ENCODE peak calls at places on chromosomes 7 and 10, in seven cellular contexts. One of them, this sample, is unnamed.
A peak's percentile ranks its signal among the peaks of the same experiment; 100 is the strongest.

GRCh38 chr7:146116452-146117219 is at the start of gene CNTNAP2:
- DNase-seq in renal cortical epithelial cell: no peak
- DNase-seq in stimulated activated CD4-positive, alpha-beta T cell treated with anti-CD3 and anti-CD28 coated beads, TNF-alpha, amount 100 ng/mL, for 4 hours: no peak
- DNase-seq in activated CD4-positive, alpha-beta T cell treated with anti-CD3 and anti-CD28 coated beads, Interleukin-2, amount 50 U/mL, for 24 hours: no peak
- DNase-seq in NCI-H1092: peak; percentile 79
- DNase-seq in NAMALWA: no peak
- DNase-seq in HTR-8/SVneo: no peak
- DNase-seq in this sample: no peak

GRCh38 chr7:15921576-15921975 is 235.1 kb upstream of the MEOX2 start:
- DNase-seq in stimulated activated CD4-positive, alpha-beta T cell treated with anti-CD3 and anti-CD28 coated beads, TNF-alpha, amount 100 ng/mL, for 4 hours: no peak
- DNase-seq in NCI-H1092: no peak
- DNase-seq in activated CD4-positive, alpha-beta T cell treated with anti-CD3 and anti-CD28 coated beads, Interleukin-2, amount 50 U/mL, for 24 hours: no peak
- DNase-seq in renal cortical epithelial cell: peak; percentile 6
- DNase-seq in HTR-8/SVneo: peak; percentile 13
- DNase-seq in NAMALWA: no peak
- DNase-seq in this sample: no peak

GRCh38 chr10:119391430-119392313 is 150.8 kb downstream of the RGS10 start:
- DNase-seq in HTR-8/SVneo: no peak
- DNase-seq in NCI-H1092: no peak
- DNase-seq in activated CD4-positive, alpha-beta T cell treated with anti-CD3 and anti-CD28 coated beads, Interleukin-2, amount 50 U/mL, for 24 hours: no peak
- DNase-seq in NAMALWA: no peak
- DNase-seq in stimulated activated CD4-positive, alpha-beta T cell treated with anti-CD3 and anti-CD28 coated beads, TNF-alpha, amount 100 ng/mL, for 4 hours: no peak
- DNase-seq in renal cortical epithelial cell: no peak
- DNase-seq in this sample: no peak

GRCh38 chr7:143387156-143387975 is 6.2 kb downstream of the ZYX start:
- DNase-seq in NAMALWA: no peak
- DNase-seq in NCI-H1092: no peak
- DNase-seq in stimulated activated CD4-positive, alpha-beta T cell treated with anti-CD3 and anti-CD28 coated beads, TNF-alpha, amount 100 ng/mL, for 4 hours: no peak
- DNase-seq in HTR-8/SVneo: no peak
- DNase-seq in activated CD4-positive, alpha-beta T cell treated with anti-CD3 and anti-CD28 coated beads, Interleukin-2, amount 50 U/mL, for 24 hours: no peak
- DNase-seq in renal cortical epithelial cell: no peak
- DNase-seq in this sample: no peak

GRCh38 chr7:74464931-74465906 is 11.5 kb downstream of the GTF2IRD1 start:
- DNase-seq in HTR-8/SVneo: no peak
- DNase-seq in stimulated activated CD4-positive, alpha-beta T cell treated with anti-CD3 and anti-CD28 coated beads, TNF-alpha, amount 100 ng/mL, for 4 hours: no peak
- DNase-seq in NCI-H1092: no peak
- DNase-seq in NAMALWA: peak; percentile 36
- DNase-seq in renal cortical epithelial cell: no peak
- DNase-seq in activated CD4-positive, alpha-beta T cell treated with anti-CD3 and anti-CD28 coated beads, Interleukin-2, amount 50 U/mL, for 24 hours: no peak
- DNase-seq in this sample: no peak

GRCh38 chr10:118732253-118733194 is 22.2 kb downstream of the CACUL1 start:
- DNase-seq in renal cortical epithelial cell: no peak
- DNase-seq in activated CD4-positive, alpha-beta T cell treated with anti-CD3 and anti-CD28 coated beads, Interleukin-2, amount 50 U/mL, for 24 hours: no peak
- DNase-seq in NAMALWA: no peak
- DNase-seq in stimulated activated CD4-positive, alpha-beta T cell treated with anti-CD3 and anti-CD28 coated beads, TNF-alpha, amount 100 ng/mL, for 4 hours: no peak
- DNase-seq in HTR-8/SVneo: no peak
- DNase-seq in NCI-H1092: no peak
- DNase-seq in this sample: peak; percentile 62

GRCh38 chr10:33396938-33397337 is 62.5 kb upstream of the NRP1 start:
- DNase-seq in NAMALWA: no peak
- DNase-seq in NCI-H1092: no peak
- DNase-seq in renal cortical epithelial cell: no peak
- DNase-seq in activated CD4-positive, alpha-beta T cell treated with anti-CD3 and anti-CD28 coated beads, Interleukin-2, amount 50 U/mL, for 24 hours: no peak
- DNase-seq in HTR-8/SVneo: no peak
- DNase-seq in stimulated activated CD4-positive, alpha-beta T cell treated with anti-CD3 and anti-CD28 coated beads, TNF-alpha, amount 100 ng/mL, for 4 hours: no peak
- DNase-seq in this sample: no peak

GRCh38 chr10:63583909-63584747 is 62.9 kb downstream of the REEP3 start:
- DNase-seq in stimulated activated CD4-positive, alpha-beta T cell treated with anti-CD3 and anti-CD28 coated beads, TNF-alpha, amount 100 ng/mL, for 4 hours: no peak
- DNase-seq in NAMALWA: no peak
- DNase-seq in NCI-H1092: no peak
- DNase-seq in renal cortical epithelial cell: no peak
- DNase-seq in activated CD4-positive, alpha-beta T cell treated with anti-CD3 and anti-CD28 coated beads, Interleukin-2, amount 50 U/mL, for 24 hours: no peak
- DNase-seq in HTR-8/SVneo: no peak
- DNase-seq in this sample: no peak

GRCh38 chr10:125144693-125145623 is 15.4 kb downstream of the CTBP2 start:
- DNase-seq in NAMALWA: peak; percentile 59
- DNase-seq in renal cortical epithelial cell: no peak
- DNase-seq in HTR-8/SVneo: no peak
- DNase-seq in activated CD4-positive, alpha-beta T cell treated with anti-CD3 and anti-CD28 coated beads, Interleukin-2, amount 50 U/mL, for 24 hours: no peak
- DNase-seq in stimulated activated CD4-positive, alpha-beta T cell treated with anti-CD3 and anti-CD28 coated beads, TNF-alpha, amount 100 ng/mL, for 4 hours: no peak
- DNase-seq in NCI-H1092: no peak
- DNase-seq in this sample: peak; percentile 25

GRCh38 chr10:119203006-119203405 is 4.4 kb upstream of the GRK5 start:
- DNase-seq in NAMALWA: no peak
- DNase-seq in renal cortical epithelial cell: no peak
- DNase-seq in HTR-8/SVneo: no peak
- DNase-seq in activated CD4-positive, alpha-beta T cell treated with anti-CD3 and anti-CD28 coated beads, Interleukin-2, amount 50 U/mL, for 24 hours: no peak
- DNase-seq in NCI-H1092: no peak
- DNase-seq in stimulated activated CD4-positive, alpha-beta T cell treated with anti-CD3 and anti-CD28 coated beads, TNF-alpha, amount 100 ng/mL, for 4 hours: no peak
- DNase-seq in this sample: no peak

GRCh38 chr10:122149138-122149606 is 121.9 kb upstream of the BTBD16 start:
- DNase-seq in NAMALWA: no peak
- DNase-seq in NCI-H1092: no peak
- DNase-seq in HTR-8/SVneo: no peak
- DNase-seq in renal cortical epithelial cell: no peak
- DNase-seq in activated CD4-positive, alpha-beta T cell treated with anti-CD3 and anti-CD28 coated beads, Interleukin-2, amount 50 U/mL, for 24 hours: no peak
- DNase-seq in stimulated activated CD4-positive, alpha-beta T cell treated with anti-CD3 and anti-CD28 coated beads, TNF-alpha, amount 100 ng/mL, for 4 hours: no peak
- DNase-seq in this sample: no peak

GRCh38 chr10:63759335-63759734 is 238.1 kb downstream of the REEP3 start:
- DNase-seq in HTR-8/SVneo: no peak
- DNase-seq in activated CD4-positive, alpha-beta T cell treated with anti-CD3 and anti-CD28 coated beads, Interleukin-2, amount 50 U/mL, for 24 hours: no peak
- DNase-seq in stimulated activated CD4-positive, alpha-beta T cell treated with anti-CD3 and anti-CD28 coated beads, TNF-alpha, amount 100 ng/mL, for 4 hours: no peak
- DNase-seq in NAMALWA: no peak
- DNase-seq in renal cortical epithelial cell: no peak
- DNase-seq in NCI-H1092: no peak
- DNase-seq in this sample: no peak

GRCh38 chr7:123715198-123715597 is 33.6 kb downstream of the WASL start:
- DNase-seq in renal cortical epithelial cell: no peak
- DNase-seq in activated CD4-positive, alpha-beta T cell treated with anti-CD3 and anti-CD28 coated beads, Interleukin-2, amount 50 U/mL, for 24 hours: no peak
- DNase-seq in HTR-8/SVneo: no peak
- DNase-seq in NCI-H1092: no peak
- DNase-seq in NAMALWA: no peak
- DNase-seq in stimulated activated CD4-positive, alpha-beta T cell treated with anti-CD3 and anti-CD28 coated beads, TNF-alpha, amount 100 ng/mL, for 4 hours: no peak
- DNase-seq in this sample: no peak

GRCh38 chr7:34342403-34342802 is 315.6 kb upstream of the NPSR1 start:
- DNase-seq in renal cortical epithelial cell: no peak
- DNase-seq in NCI-H1092: no peak
- DNase-seq in HTR-8/SVneo: no peak
- DNase-seq in activated CD4-positive, alpha-beta T cell treated with anti-CD3 and anti-CD28 coated beads, Interleukin-2, amount 50 U/mL, for 24 hours: no peak
- DNase-seq in NAMALWA: no peak
- DNase-seq in stimulated activated CD4-positive, alpha-beta T cell treated with anti-CD3 and anti-CD28 coated beads, TNF-alpha, amount 100 ng/mL, for 4 hours: no peak
- DNase-seq in this sample: no peak

GRCh38 chr10:98351831-98352402 is 63.1 kb downstream of the PYROXD2 start:
- DNase-seq in HTR-8/SVneo: no peak
- DNase-seq in activated CD4-positive, alpha-beta T cell treated with anti-CD3 and anti-CD28 coated beads, Interleukin-2, amount 50 U/mL, for 24 hours: no peak
- DNase-seq in renal cortical epithelial cell: no peak
- DNase-seq in NAMALWA: no peak
- DNase-seq in stimulated activated CD4-positive, alpha-beta T cell treated with anti-CD3 and anti-CD28 coated beads, TNF-alpha, amount 100 ng/mL, for 4 hours: no peak
- DNase-seq in NCI-H1092: no peak
- DNase-seq in this sample: no peak

GRCh38 chr10:110765513-110766375 is 106.0 kb upstream of the PDCD4 start:
- DNase-seq in NCI-H1092: no peak
- DNase-seq in activated CD4-positive, alpha-beta T cell treated with anti-CD3 and anti-CD28 coated beads, Interleukin-2, amount 50 U/mL, for 24 hours: no peak
- DNase-seq in renal cortical epithelial cell: peak; percentile 73
- DNase-seq in HTR-8/SVneo: no peak
- DNase-seq in stimulated activated CD4-positive, alpha-beta T cell treated with anti-CD3 and anti-CD28 coated beads, TNF-alpha, amount 100 ng/mL, for 4 hours: no peak
- DNase-seq in NAMALWA: no peak
- DNase-seq in this sample: peak; percentile 44

GRCh38 chr10:44032216-44032615 is 352.7 kb downstream of the CXCL12 start:
- DNase-seq in HTR-8/SVneo: no peak
- DNase-seq in renal cortical epithelial cell: peak; percentile 2
- DNase-seq in NCI-H1092: no peak
- DNase-seq in NAMALWA: no peak
- DNase-seq in activated CD4-positive, alpha-beta T cell treated with anti-CD3 and anti-CD28 coated beads, Interleukin-2, amount 50 U/mL, for 24 hours: no peak
- DNase-seq in stimulated activated CD4-positive, alpha-beta T cell treated with anti-CD3 and anti-CD28 coated beads, TNF-alpha, amount 100 ng/mL, for 4 hours: no peak
- DNase-seq in this sample: no peak

GRCh38 chr10:61399386-61399785 is 53.8 kb downstream of the TMEM26 start:
- DNase-seq in renal cortical epithelial cell: no peak
- DNase-seq in NCI-H1092: no peak
- DNase-seq in stimulated activated CD4-positive, alpha-beta T cell treated with anti-CD3 and anti-CD28 coated beads, TNF-alpha, amount 100 ng/mL, for 4 hours: no peak
- DNase-seq in activated CD4-positive, alpha-beta T cell treated with anti-CD3 and anti-CD28 coated beads, Interleukin-2, amount 50 U/mL, for 24 hours: no peak
- DNase-seq in NAMALWA: no peak
- DNase-seq in HTR-8/SVneo: no peak
- DNase-seq in this sample: no peak

GRCh38 chr7:74212661-74213060 is 2.9 kb downstream of the LAT2 start:
- DNase-seq in HTR-8/SVneo: no peak
- DNase-seq in stimulated activated CD4-positive, alpha-beta T cell treated with anti-CD3 and anti-CD28 coated beads, TNF-alpha, amount 100 ng/mL, for 4 hours: no peak
- DNase-seq in activated CD4-positive, alpha-beta T cell treated with anti-CD3 and anti-CD28 coated beads, Interleukin-2, amount 50 U/mL, for 24 hours: no peak
- DNase-seq in NAMALWA: no peak
- DNase-seq in NCI-H1092: no peak
- DNase-seq in renal cortical epithelial cell: no peak
- DNase-seq in this sample: peak; percentile 56

GRCh38 chr7:68729361-68729760 is 868.9 kb upstream of the AUTS2 start:
- DNase-seq in NCI-H1092: peak; percentile 58
- DNase-seq in stimulated activated CD4-positive, alpha-beta T cell treated with anti-CD3 and anti-CD28 coated beads, TNF-alpha, amount 100 ng/mL, for 4 hours: no peak
- DNase-seq in activated CD4-positive, alpha-beta T cell treated with anti-CD3 and anti-CD28 coated beads, Interleukin-2, amount 50 U/mL, for 24 hours: no peak
- DNase-seq in HTR-8/SVneo: no peak
- DNase-seq in NAMALWA: no peak
- DNase-seq in renal cortical epithelial cell: no peak
- DNase-seq in this sample: no peak

GRCh38 chr7:96538632-96539031 is 171.0 kb downstream of the SEM1 start:
- DNase-seq in NAMALWA: no peak
- DNase-seq in HTR-8/SVneo: no peak
- DNase-seq in activated CD4-positive, alpha-beta T cell treated with anti-CD3 and anti-CD28 coated beads, Interleukin-2, amount 50 U/mL, for 24 hours: no peak
- DNase-seq in renal cortical epithelial cell: no peak
- DNase-seq in NCI-H1092: no peak
- DNase-seq in stimulated activated CD4-positive, alpha-beta T cell treated with anti-CD3 and anti-CD28 coated beads, TNF-alpha, amount 100 ng/mL, for 4 hours: no peak
- DNase-seq in this sample: no peak

GRCh38 chr10:106185991-106186390 is 978.5 kb downstream of the SORCS1 start:
- DNase-seq in NAMALWA: no peak
- DNase-seq in activated CD4-positive, alpha-beta T cell treated with anti-CD3 and anti-CD28 coated beads, Interleukin-2, amount 50 U/mL, for 24 hours: no peak
- DNase-seq in renal cortical epithelial cell: no peak
- DNase-seq in NCI-H1092: no peak
- DNase-seq in stimulated activated CD4-positive, alpha-beta T cell treated with anti-CD3 and anti-CD28 coated beads, TNF-alpha, amount 100 ng/mL, for 4 hours: no peak
- DNase-seq in HTR-8/SVneo: no peak
- DNase-seq in this sample: no peak

GRCh38 chr7:137000621-137001020 is 132.2 kb downstream of the CHRM2 start:
- DNase-seq in HTR-8/SVneo: no peak
- DNase-seq in stimulated activated CD4-positive, alpha-beta T cell treated with anti-CD3 and anti-CD28 coated beads, TNF-alpha, amount 100 ng/mL, for 4 hours: no peak
- DNase-seq in renal cortical epithelial cell: no peak
- DNase-seq in NCI-H1092: no peak
- DNase-seq in activated CD4-positive, alpha-beta T cell treated with anti-CD3 and anti-CD28 coated beads, Interleukin-2, amount 50 U/mL, for 24 hours: no peak
- DNase-seq in NAMALWA: no peak
- DNase-seq in this sample: no peak

GRCh38 chr7:134778941-134779740 is at the start of gene CALD1:
- DNase-seq in activated CD4-positive, alpha-beta T cell treated with anti-CD3 and anti-CD28 coated beads, Interleukin-2, amount 50 U/mL, for 24 hours: no peak
- DNase-seq in NCI-H1092: no peak
- DNase-seq in stimulated activated CD4-positive, alpha-beta T cell treated with anti-CD3 and anti-CD28 coated beads, TNF-alpha, amount 100 ng/mL, for 4 hours: no peak
- DNase-seq in renal cortical epithelial cell: peak; percentile 97
- DNase-seq in NAMALWA: no peak
- DNase-seq in HTR-8/SVneo: peak; percentile 82
- DNase-seq in this sample: no peak

GRCh38 chr7:95527033-95527775 is 41.5 kb downstream of the ASB4 start:
- DNase-seq in HTR-8/SVneo: peak; percentile 21
- DNase-seq in stimulated activated CD4-positive, alpha-beta T cell treated with anti-CD3 and anti-CD28 coated beads, TNF-alpha, amount 100 ng/mL, for 4 hours: no peak
- DNase-seq in NAMALWA: peak; percentile 64
- DNase-seq in activated CD4-positive, alpha-beta T cell treated with anti-CD3 and anti-CD28 coated beads, Interleukin-2, amount 50 U/mL, for 24 hours: no peak
- DNase-seq in NCI-H1092: peak; percentile 63
- DNase-seq in renal cortical epithelial cell: peak; percentile 52
- DNase-seq in this sample: peak; percentile 48

GRCh38 chr7:24052572-24053223 is 231.3 kb upstream of the NPY start:
- DNase-seq in NAMALWA: no peak
- DNase-seq in activated CD4-positive, alpha-beta T cell treated with anti-CD3 and anti-CD28 coated beads, Interleukin-2, amount 50 U/mL, for 24 hours: no peak
- DNase-seq in NCI-H1092: no peak
- DNase-seq in HTR-8/SVneo: peak; percentile 54
- DNase-seq in renal cortical epithelial cell: peak; percentile 42
- DNase-seq in stimulated activated CD4-positive, alpha-beta T cell treated with anti-CD3 and anti-CD28 coated beads, TNF-alpha, amount 100 ng/mL, for 4 hours: no peak
- DNase-seq in this sample: no peak

GRCh38 chr7:151352512-151352911 is 10.9 kb downstream of the NUB1 start:
- DNase-seq in activated CD4-positive, alpha-beta T cell treated with anti-CD3 and anti-CD28 coated beads, Interleukin-2, amount 50 U/mL, for 24 hours: no peak
- DNase-seq in stimulated activated CD4-positive, alpha-beta T cell treated with anti-CD3 and anti-CD28 coated beads, TNF-alpha, amount 100 ng/mL, for 4 hours: no peak
- DNase-seq in NCI-H1092: no peak
- DNase-seq in NAMALWA: no peak
- DNase-seq in HTR-8/SVneo: no peak
- DNase-seq in renal cortical epithelial cell: no peak
- DNase-seq in this sample: no peak

GRCh38 chr7:111274882-111275281 is 184.0 kb downstream of the LRRN3 start:
- DNase-seq in activated CD4-positive, alpha-beta T cell treated with anti-CD3 and anti-CD28 coated beads, Interleukin-2, amount 50 U/mL, for 24 hours: no peak
- DNase-seq in NCI-H1092: no peak
- DNase-seq in renal cortical epithelial cell: no peak
- DNase-seq in stimulated activated CD4-positive, alpha-beta T cell treated with anti-CD3 and anti-CD28 coated beads, TNF-alpha, amount 100 ng/mL, for 4 hours: no peak
- DNase-seq in HTR-8/SVneo: no peak
- DNase-seq in NAMALWA: no peak
- DNase-seq in this sample: no peak

GRCh38 chr7:2757361-2757903 is 69.4 kb downstream of the AMZ1 start:
- DNase-seq in stimulated activated CD4-positive, alpha-beta T cell treated with anti-CD3 and anti-CD28 coated beads, TNF-alpha, amount 100 ng/mL, for 4 hours: no peak
- DNase-seq in NAMALWA: no peak
- DNase-seq in NCI-H1092: peak; percentile 17
- DNase-seq in renal cortical epithelial cell: peak; percentile 68
- DNase-seq in HTR-8/SVneo: peak; percentile 59
- DNase-seq in activated CD4-positive, alpha-beta T cell treated with anti-CD3 and anti-CD28 coated beads, Interleukin-2, amount 50 U/mL, for 24 hours: peak; percentile 9
- DNase-seq in this sample: no peak

GRCh38 chr7:31114593-31115343 is 62.7 kb downstream of the ADCYAP1R1 start:
- DNase-seq in activated CD4-positive, alpha-beta T cell treated with anti-CD3 and anti-CD28 coated beads, Interleukin-2, amount 50 U/mL, for 24 hours: no peak
- DNase-seq in stimulated activated CD4-positive, alpha-beta T cell treated with anti-CD3 and anti-CD28 coated beads, TNF-alpha, amount 100 ng/mL, for 4 hours: no peak
- DNase-seq in HTR-8/SVneo: no peak
- DNase-seq in NCI-H1092: no peak
- DNase-seq in NAMALWA: peak; percentile 41
- DNase-seq in renal cortical epithelial cell: peak; percentile 46
- DNase-seq in this sample: peak; percentile 36

GRCh38 chr10:72328045-72328828 is 26.5 kb downstream of the DNAJB12 start:
- DNase-seq in NCI-H1092: no peak
- DNase-seq in activated CD4-positive, alpha-beta T cell treated with anti-CD3 and anti-CD28 coated beads, Interleukin-2, amount 50 U/mL, for 24 hours: no peak
- DNase-seq in HTR-8/SVneo: peak; percentile 72
- DNase-seq in stimulated activated CD4-positive, alpha-beta T cell treated with anti-CD3 and anti-CD28 coated beads, TNF-alpha, amount 100 ng/mL, for 4 hours: no peak
- DNase-seq in renal cortical epithelial cell: peak; percentile 56
- DNase-seq in NAMALWA: no peak
- DNase-seq in this sample: peak; percentile 67

GRCh38 chr7:99694201-99694911 is 14.6 kb upstream of the CYP3A5 start:
- DNase-seq in stimulated activated CD4-positive, alpha-beta T cell treated with anti-CD3 and anti-CD28 coated beads, TNF-alpha, amount 100 ng/mL, for 4 hours: no peak
- DNase-seq in activated CD4-positive, alpha-beta T cell treated with anti-CD3 and anti-CD28 coated beads, Interleukin-2, amount 50 U/mL, for 24 hours: no peak
- DNase-seq in NCI-H1092: no peak
- DNase-seq in NAMALWA: no peak
- DNase-seq in HTR-8/SVneo: no peak
- DNase-seq in renal cortical epithelial cell: no peak
- DNase-seq in this sample: no peak